ENCODE peak calls at places on chromosome 21, in seven cellular contexts. P is B cell; E is occipital lobe; Q is endothelial cell; F is activated T-cell treated with anti-CD3 and anti-CD28 coated beads, Interleukin-2, amount 50 U/mL, for 72 hours; H is NCI-H1092; K is HTR-8/SVneo. U is an unnamed sample.

GRCh38 chr21:28392436-28392835 is 600.2 kb downstream of the LTN1 start:
- DNase-seq in P (no peak), E (no peak), Q (no peak), F (no peak), H (no peak), K (no peak), U (no peak)

GRCh38 chr21:39029086-39029772 is 154.0 kb downstream of the PSMG1 start:
- DNase-seq in P (no peak), E (no peak), Q (no peak), F (no peak), H (no peak), K (no peak), U (peak)

GRCh38 chr21:17436626-17437111 is 76.2 kb upstream of the CXADR start:
- DNase-seq in P (no peak), E (no peak), Q (no peak), F (no peak), H (no peak), K (no peak), U (peak)

GRCh38 chr21:41943468-41944250 is 10.2 kb downstream of the C2CD2 start:
- DNase-seq in P (no peak), E (peak), Q (no peak), F (no peak), H (no peak), K (no peak), U (no peak)

GRCh38 chr21:16084776-16085364 is 355.1 kb downstream of the USP25 start:
- DNase-seq in P (no peak), E (peak), Q (no peak), F (no peak), H (no peak), K (peak), U (no peak)

GRCh38 chr21:36747815-36748381 is 49.0 kb downstream of the SIM2 start:
- DNase-seq in P (no peak), E (peak), Q (peak), F (peak), H (peak), K (peak), U (peak)

GRCh38 chr21:42532466-42533181 is 19.0 kb downstream of the SLC37A1 start:
- DNase-seq in P (peak), E (peak), Q (no peak), F (no peak), H (no peak), K (no peak), U (no peak)

GRCh38 chr21:41478319-41479177 is 29.4 kb downstream of the TMPRSS2 start:
- DNase-seq in P (no peak), E (no peak), Q (no peak), F (no peak), H (no peak), K (no peak), U (no peak)

GRCh38 chr21:32772281-32773047 is 909 bp upstream of the PAXBP1 start:
- DNase-seq in P (no peak), E (peak), Q (peak), F (peak), H (no peak), K (no peak), U (peak)

GRCh38 chr21:17451364-17451869 is 61.4 kb upstream of the CXADR start:
- DNase-seq in P (no peak), E (no peak), Q (no peak), F (no peak), H (no peak), K (no peak), U (peak)

GRCh38 chr21:46550511-46550941 is 54.4 kb downstream of the S100B start:
- DNase-seq in P (no peak), E (no peak), Q (no peak), F (peak), H (no peak), K (no peak), U (no peak)

GRCh38 chr21:41764558-41765392 is 2.1 kb downstream of the RIPK4 start:
- DNase-seq in P (no peak), E (no peak), Q (no peak), F (no peak), H (no peak), K (no peak), U (no peak)

GRCh38 chr21:37551406-37552355 is 185.1 kb downstream of the DYRK1A start:
- DNase-seq in P (no peak), E (no peak), Q (no peak), F (no peak), H (peak), K (no peak), U (peak)

GRCh38 chr21:43333301-43334062 is 93.4 kb downstream of the SIK1 start:
- DNase-seq in P (no peak), E (peak), Q (peak), F (no peak), H (peak), K (peak), U (peak)

GRCh38 chr21:37198989-37199924 is 67.9 kb downstream of the VPS26C start:
- DNase-seq in P (no peak), E (no peak), Q (no peak), F (no peak), H (no peak), K (peak), U (peak)

GRCh38 chr21:42225042-42225441 is 6.1 kb downstream of the ABCG1 start:
- DNase-seq in P (no peak), E (no peak), Q (no peak), F (no peak), H (no peak), K (no peak), U (no peak)

GRCh38 chr21:44815225-44815624 is 2.6 kb downstream of the SUMO3 start:
- DNase-seq in P (no peak), E (no peak), Q (no peak), F (no peak), H (no peak), K (no peak), U (no peak)

GRCh38 chr21:44328242-44328895 is 10.8 kb downstream of the CFAP410 start:
- DNase-seq in P (no peak), E (no peak), Q (no peak), F (no peak), H (no peak), K (no peak), U (no peak)

GRCh38 chr21:29520146-29520545 is 221.4 kb downstream of the BACH1 start:
- DNase-seq in P (no peak), E (no peak), Q (no peak), F (no peak), H (no peak), K (no peak), U (no peak)

GRCh38 chr21:18222346-18222745 is 22.3 kb upstream of the CHODL start:
- DNase-seq in P (no peak), E (no peak), Q (no peak), F (no peak), H (no peak), K (no peak), U (no peak)

GRCh38 chr21:36466061-36466511 is 13.8 kb downstream of the CLDN14 start:
- DNase-seq in P (no peak), E (no peak), Q (no peak), F (no peak), H (no peak), K (no peak), U (no peak)

GRCh38 chr21:42724226-42724920 is 71.0 kb downstream of the PDE9A start:
- DNase-seq in P (no peak), E (no peak), Q (no peak), F (no peak), H (no peak), K (peak), U (peak)

GRCh38 chr21:42572906-42573495 is 59.3 kb downstream of the SLC37A1 start:
- DNase-seq in P (no peak), E (no peak), Q (no peak), F (no peak), H (no peak), K (no peak), U (no peak)

GRCh38 chr21:45991606-45992301 is 10.2 kb downstream of the COL6A1 start:
- DNase-seq in P (no peak), E (no peak), Q (peak), F (no peak), H (no peak), K (no peak), U (no peak)

GRCh38 chr21:45027241-45028196 is 46.9 kb upstream of the ADARB1 start:
- DNase-seq in P (no peak), E (no peak), Q (no peak), F (no peak), H (no peak), K (no peak), U (no peak)

GRCh38 chr21:17467392-17467791 is 45.5 kb upstream of the CXADR start:
- DNase-seq in P (no peak), E (no peak), Q (no peak), F (no peak), H (no peak), K (no peak), U (peak)

GRCh38 chr21:39502631-39503030 is 50.9 kb downstream of the SH3BGR start:
- DNase-seq in P (no peak), E (peak), Q (no peak), F (no peak), H (no peak), K (no peak), U (no peak)

GRCh38 chr21:19541612-19542011 is 1138.0 kb upstream of the TMPRSS15 start:
- DNase-seq in P (no peak), E (no peak), Q (no peak), F (no peak), H (no peak), K (peak), U (no peak)

GRCh38 chr21:31755027-31755426 is 23.1 kb upstream of the SCAF4 start:
- DNase-seq in P (no peak), E (no peak), Q (no peak), F (no peak), H (no peak), K (no peak), U (no peak)

GRCh38 chr21:44931137-44931500 is 8.7 kb upstream of the SLX9 start:
- DNase-seq in P (peak), E (no peak), Q (no peak), F (no peak), H (no peak), K (no peak), U (no peak)

GRCh38 chr21:24418671-24419070 is 1188.6 kb downstream of the MRPL39 start:
- DNase-seq in P (no peak), E (no peak), Q (no peak), F (no peak), H (no peak), K (no peak), U (no peak)

GRCh38 chr21:40534886-40535285 is 312.1 kb downstream of the DSCAM start:
- DNase-seq in P (no peak), E (no peak), Q (no peak), F (no peak), H (no peak), K (no peak), U (no peak)

GRCh38 chr21:43361493-43362296 is 65.2 kb downstream of the SIK1 start:
- DNase-seq in P (peak), E (no peak), Q (no peak), F (peak), H (no peak), K (no peak), U (peak)